ENCODE peak calls at places on chromosomes 1 and 21, in five cellular contexts. P is IMR-90, N is cardiac muscle cell, W is tibial nerve, G is ovary. R is an unnamed sample.

GRCh38 chr1:230621290-230622022 is 20.8 kb upstream of the COG2 start:
- DNase-seq in P (no peak), N (no peak), W (no peak), G (no peak), R (no peak)

GRCh38 chr1:43238104-43238503 is 31.7 kb upstream of the TMEM125 start:
- DNase-seq in P (peak), N (peak), W (peak), G (peak), R (peak)

GRCh38 chr1:111754964-111755320 is 759 bp upstream of the DDX20 start:
- DNase-seq in P (peak), N (peak), W (no peak), G (no peak), R (peak)

GRCh38 chr1:63592536-63593302 is 492 bp upstream of the PGM1 start:
- DNase-seq in P (no peak), N (no peak), W (no peak), G (no peak), R (no peak)

GRCh38 chr1:51070640-51071039 is 31.4 kb upstream of the C1orf185 start:
- DNase-seq in P (peak), N (no peak), W (no peak), G (no peak), R (peak)

GRCh38 chr1:65992160-65993046 is 199.7 kb downstream of the PDE4B start:
- DNase-seq in P (no peak), N (peak), W (no peak), G (no peak), R (peak)

GRCh38 chr1:209106237-209106741 is 477.2 kb upstream of the CAMK1G start:
- DNase-seq in P (peak), N (no peak), W (no peak), G (no peak), R (peak)

GRCh38 chr21:38376693-38377092 is 119.9 kb downstream of the KCNJ15 start:
- DNase-seq in P (no peak), N (no peak), W (no peak), G (no peak), R (no peak)

GRCh38 chr21:20661221-20661620 is 337.0 kb upstream of the NCAM2 start:
- DNase-seq in P (no peak), N (no peak), W (no peak), G (no peak), R (no peak)

GRCh38 chr1:197140123-197140522 is 6.3 kb downstream of the ASPM start:
- DNase-seq in P (peak), N (no peak), W (no peak), G (no peak), R (peak)

DNA sequence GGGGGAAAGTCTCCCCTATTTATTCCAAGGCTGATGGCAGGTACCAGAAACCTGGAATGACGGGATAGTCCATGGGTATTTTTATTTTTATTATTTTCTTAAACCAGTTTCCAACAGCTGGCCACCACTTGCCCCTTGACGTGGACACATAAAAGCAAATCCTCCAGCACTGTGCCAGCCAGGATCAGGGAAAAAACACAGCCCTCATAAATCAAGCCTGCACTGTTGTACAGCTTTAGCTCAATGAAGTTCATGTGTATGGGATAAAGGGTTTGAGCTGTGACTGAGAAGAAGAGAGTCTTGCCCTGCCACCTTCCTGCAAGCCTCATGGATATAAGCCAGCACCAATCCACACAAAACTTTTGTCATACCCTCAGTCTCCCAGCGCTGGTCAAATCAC is 303.7 kb upstream of the SPAG17 start:
- DNase-seq in P (no peak), N (no peak), W (no peak), G (no peak), R (no peak)
- H3K4me3 ChIP-seq in P (no peak), N (no peak), W (no peak), G (no peak), R (no peak)

DNA sequence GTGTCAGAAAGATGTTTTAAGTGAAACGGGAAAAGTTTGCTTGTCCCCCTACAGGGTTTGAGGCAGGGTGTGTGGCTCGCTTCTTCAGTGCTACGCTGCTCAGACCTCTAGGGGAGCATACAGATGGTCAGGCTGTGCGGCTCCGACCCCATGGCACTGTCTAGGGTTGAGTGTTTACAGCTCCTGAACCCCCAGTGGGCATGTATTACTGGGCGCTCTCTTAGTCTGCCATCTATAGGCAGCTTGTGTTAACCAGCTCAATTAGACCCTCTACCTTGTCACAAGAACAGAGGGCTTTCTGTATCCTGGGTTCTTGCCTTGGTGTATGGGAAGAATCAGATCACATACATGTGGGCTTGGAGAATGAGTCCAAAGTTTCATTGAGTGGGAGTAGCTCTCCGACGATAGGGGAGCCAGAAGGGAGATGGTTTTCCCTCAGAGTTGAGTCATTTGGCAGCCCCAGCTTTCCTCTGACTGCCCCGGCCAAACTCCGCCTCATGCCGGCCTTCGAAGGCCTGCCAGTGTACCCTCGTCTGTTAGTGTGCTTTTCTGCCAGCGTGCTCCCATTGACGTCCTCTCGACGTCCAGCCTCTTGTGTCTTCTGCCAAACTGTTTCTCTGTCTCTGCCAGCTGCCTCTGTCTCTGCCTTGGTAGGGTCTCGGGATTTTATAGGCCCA is 38.6 kb upstream of the ADGRL4 start:
- DNase-seq in P (no peak), N (peak), W (no peak), G (no peak), R (no peak)
- TF ChIP-seq CTCF in P (no peak), N (no peak), W (no peak), G (no peak), R (no peak)

GRCh38 chr1:20483098-20483832 is 2.7 kb downstream of the CAMK2N1 start:
- DNase-seq in P (no peak), N (no peak), W (no peak), G (no peak), R (no peak)
- H3K4me3 ChIP-seq in P (peak), N (no peak), W (peak), G (peak), R (peak)

GRCh38 chr21:28235169-28235892 is 757.3 kb downstream of the LTN1 start:
- DNase-seq in P (no peak), N (no peak), W (no peak), G (no peak), R (no peak)

GRCh38 chr21:28240586-28240985 is 752.1 kb downstream of the LTN1 start:
- DNase-seq in P (peak), N (no peak), W (no peak), G (no peak), R (no peak)

GRCh38 chr21:28239345-28239744 is 753.3 kb downstream of the LTN1 start:
- DNase-seq in P (no peak), N (peak), W (no peak), G (no peak), R (no peak)

GRCh38 chr21:28233536-28234220 is 759.0 kb downstream of the LTN1 start:
- DNase-seq in P (no peak), N (no peak), W (no peak), G (no peak), R (no peak)

GRCh38 chr21:28237661-28238060 is 755.0 kb downstream of the LTN1 start:
- DNase-seq in P (no peak), N (no peak), W (no peak), G (no peak), R (no peak)
- TF ChIP-seq CTCF in P (no peak), N (no peak), W (no peak), G (no peak), R (no peak)

GRCh38 chr1:44476891-44477290 is 71.8 kb downstream of the RNF220 start:
- DNase-seq in P (no peak), N (no peak), W (no peak), G (no peak), R (no peak)
- H3K4me3 ChIP-seq in P (no peak), N (no peak), W (no peak), G (no peak), R (no peak)

GRCh38 chr1:15064217-15064929 is 89.2 kb upstream of the TMEM51 start:
- DNase-seq in P (no peak), N (no peak), W (no peak), G (no peak), R (no peak)
- TF ChIP-seq CTCF in P (no peak), N (no peak), W (no peak), G (no peak), R (no peak)

GRCh38 chr1:31715873-31716220 is 12.0 kb upstream of the COL16A1 start:
- DNase-seq in P (no peak), N (no peak), W (no peak), G (no peak), R (no peak)
- H3K4me3 ChIP-seq in P (no peak), N (no peak), W (peak), G (peak), R (no peak)